ENCODE peak calls at places on chromosomes 11 and 22, in five cellular contexts. T is NCI-H1436, N is naive B cell, S is AG08395, X is GM12892. D is an unnamed sample.

GRCh38 chr22:17772963-17773605 is 1.2 kb downstream of the BID start:
- DNase-seq in T (no peak), N (no peak), S (peak), X (no peak), D (no peak)

GRCh38 chr11:125995313-125995712 is 49.5 kb downstream of the VSIG10L2 start:
- DNase-seq in T (no peak), N (no peak), S (no peak), X (no peak), D (no peak)

GRCh38 chr11:69605737-69606526 is 35.0 kb upstream of the CCND1 start:
- DNase-seq in T (no peak), N (no peak), S (no peak), X (no peak), D (no peak)

GRCh38 chr22:21921184-21921721 is 31.4 kb downstream of the PPM1F start:
- DNase-seq in T (no peak), N (no peak), S (no peak), X (no peak), D (no peak)

GRCh38 chr22:41050873-41051272 is 41.5 kb upstream of the EP300 start:
- DNase-seq in T (no peak), N (no peak), S (no peak), X (no peak), D (no peak)

GRCh38 chr11:36233226-36233625 is 56.0 kb downstream of the COMMD9 start:
- DNase-seq in T (no peak), N (no peak), S (no peak), X (no peak), D (no peak)

GRCh38 chr11:83941050-83941449 is 654.9 kb upstream of the CCDC90B start:
- DNase-seq in T (no peak), N (no peak), S (no peak), X (no peak), D (no peak)

GRCh38 chr11:76207642-76208378 is 1.5 kb upstream of the WNT11 start:
- DNase-seq in T (peak), N (peak), S (peak), X (peak), D (peak)

GRCh38 chr22:43197271-43197941 is 10.5 kb upstream of the TTLL12 start:
- DNase-seq in T (no peak), N (no peak), S (peak), X (no peak), D (no peak)

GRCh38 chr22:27972732-27973698 is 54.0 kb upstream of the PITPNB start:
- DNase-seq in T (no peak), N (no peak), S (no peak), X (no peak), D (no peak)

GRCh38 chr11:110311783-110312578 is 15.6 kb upstream of the RDX start:
- DNase-seq in T (no peak), N (no peak), S (no peak), X (no peak), D (no peak)